ENCODE peak calls at places on chromosomes 16 and 17, in eight cellular contexts. One of them, this sample, is unnamed.

GRCh38 chr16:6018848-6019489 is 921.4 kb upstream of the EEF2KMT start:
- DNase-seq in colonic mucosa: no peak
- DNase-seq in fibroblast of mammary gland: no peak
- DNase-seq in cardiac muscle cell: no peak
- DNase-seq in pancreas: peak; percentile 56
- DNase-seq in CD8-positive, alpha-beta T cell: no peak
- DNase-seq in fibroblast of lung: peak; percentile 6
- DNase-seq in astrocyte of the cerebellum: no peak
- DNase-seq in this sample: no peak

GRCh38 chr16:50628156-50628802 is 52.8 kb downstream of the SNX20 start:
- DNase-seq in astrocyte of the cerebellum: no peak
- DNase-seq in cardiac muscle cell: no peak
- DNase-seq in pancreas: no peak
- DNase-seq in fibroblast of lung: no peak
- DNase-seq in fibroblast of mammary gland: no peak
- DNase-seq in CD8-positive, alpha-beta T cell: no peak
- DNase-seq in colonic mucosa: no peak
- DNase-seq in this sample: no peak

GRCh38 chr17:59650642-59651041 is 30.9 kb downstream of the CLTC start:
- DNase-seq in pancreas: no peak
- DNase-seq in fibroblast of mammary gland: no peak
- DNase-seq in fibroblast of lung: no peak
- DNase-seq in colonic mucosa: no peak
- DNase-seq in CD8-positive, alpha-beta T cell: no peak
- DNase-seq in astrocyte of the cerebellum: no peak
- DNase-seq in cardiac muscle cell: no peak
- DNase-seq in this sample: no peak

GRCh38 chr16:60203525-60204124 is 1469.5 kb upstream of the GOT2 start:
- DNase-seq in fibroblast of lung: peak; percentile 35
- DNase-seq in cardiac muscle cell: peak; percentile 3
- DNase-seq in pancreas: no peak
- DNase-seq in colonic mucosa: no peak
- DNase-seq in fibroblast of mammary gland: peak; percentile 27
- DNase-seq in CD8-positive, alpha-beta T cell: no peak
- DNase-seq in astrocyte of the cerebellum: peak; percentile 32
- DNase-seq in this sample: peak; percentile 3

GRCh38 chr16:50273888-50274770 is 7.8 kb downstream of the ADCY7 start:
- DNase-seq in cardiac muscle cell: no peak
- DNase-seq in fibroblast of mammary gland: no peak
- DNase-seq in colonic mucosa: peak; percentile 28
- DNase-seq in fibroblast of lung: no peak
- DNase-seq in astrocyte of the cerebellum: no peak
- DNase-seq in CD8-positive, alpha-beta T cell: peak; percentile 83
- DNase-seq in pancreas: peak; percentile 45
- DNase-seq in this sample: no peak

GRCh38 chr17:76080207-76080933 is 1.4 kb downstream of the ZACN start:
- DNase-seq in fibroblast of lung: no peak
- DNase-seq in fibroblast of mammary gland: no peak
- DNase-seq in CD8-positive, alpha-beta T cell: no peak
- DNase-seq in colonic mucosa: no peak
- DNase-seq in astrocyte of the cerebellum: no peak
- DNase-seq in pancreas: no peak
- DNase-seq in cardiac muscle cell: no peak
- DNase-seq in this sample: no peak

GRCh38 chr17:53032861-53033271 is 789.9 kb upstream of the KIF2B start:
- DNase-seq in colonic mucosa: peak; percentile 37
- DNase-seq in fibroblast of lung: peak; percentile 12
- DNase-seq in CD8-positive, alpha-beta T cell: no peak
- DNase-seq in cardiac muscle cell: peak; percentile 88
- DNase-seq in pancreas: no peak
- DNase-seq in astrocyte of the cerebellum: peak; percentile 68
- DNase-seq in fibroblast of mammary gland: peak; percentile 3
- DNase-seq in this sample: no peak

GRCh38 chr17:77254961-77255741 is 114.4 kb downstream of the SEC14L1 start:
- DNase-seq in cardiac muscle cell: peak; percentile 77
- DNase-seq in fibroblast of mammary gland: peak; percentile 62
- DNase-seq in pancreas: no peak
- DNase-seq in astrocyte of the cerebellum: no peak
- DNase-seq in CD8-positive, alpha-beta T cell: no peak
- DNase-seq in fibroblast of lung: peak; percentile 82
- DNase-seq in colonic mucosa: no peak
- DNase-seq in this sample: peak; percentile 38

GRCh38 chr17:7177954-7178477 is 1.2 kb downstream of the ASGR1 start:
- DNase-seq in astrocyte of the cerebellum: no peak
- DNase-seq in CD8-positive, alpha-beta T cell: no peak
- DNase-seq in fibroblast of lung: peak; percentile 48
- DNase-seq in fibroblast of mammary gland: peak; percentile 40
- DNase-seq in colonic mucosa: no peak
- DNase-seq in cardiac muscle cell: peak; percentile 25
- DNase-seq in pancreas: peak; percentile 54
- DNase-seq in this sample: no peak

GRCh38 chr17:57927048-57927723 is 28.0 kb downstream of the CUEDC1 start:
- DNase-seq in astrocyte of the cerebellum: no peak
- DNase-seq in cardiac muscle cell: peak; percentile 72
- DNase-seq in colonic mucosa: peak; percentile 73
- DNase-seq in fibroblast of mammary gland: peak; percentile 78
- DNase-seq in pancreas: no peak
- DNase-seq in fibroblast of lung: peak; percentile 84
- DNase-seq in CD8-positive, alpha-beta T cell: no peak
- DNase-seq in this sample: peak; percentile 73

GRCh38 chr17:67993998-67994361 is 2.3 kb downstream of the C17orf58 start:
- DNase-seq in cardiac muscle cell: peak; percentile 21
- DNase-seq in fibroblast of lung: no peak
- DNase-seq in fibroblast of mammary gland: peak; percentile 4
- DNase-seq in CD8-positive, alpha-beta T cell: no peak
- DNase-seq in colonic mucosa: no peak
- DNase-seq in pancreas: peak; percentile 67
- DNase-seq in astrocyte of the cerebellum: no peak
- DNase-seq in this sample: no peak

GRCh38 chr17:67995568-67996191 is 589 bp downstream of the C17orf58 start:
- DNase-seq in fibroblast of mammary gland: peak; percentile 14
- DNase-seq in pancreas: peak; percentile 68
- DNase-seq in colonic mucosa: peak; percentile 39
- DNase-seq in astrocyte of the cerebellum: no peak
- DNase-seq in CD8-positive, alpha-beta T cell: peak; percentile 54
- DNase-seq in cardiac muscle cell: peak; percentile 16
- DNase-seq in fibroblast of lung: peak; percentile 2
- DNase-seq in this sample: no peak

GRCh38 chr17:67994827-67995567 is 1.3 kb downstream of the C17orf58 start:
- DNase-seq in colonic mucosa: peak; percentile 36
- DNase-seq in fibroblast of mammary gland: peak; percentile 96
- DNase-seq in cardiac muscle cell: peak; percentile 71
- DNase-seq in pancreas: no peak
- DNase-seq in fibroblast of lung: peak; percentile 76
- DNase-seq in CD8-positive, alpha-beta T cell: no peak
- DNase-seq in astrocyte of the cerebellum: no peak
- DNase-seq in this sample: peak; percentile 81

GRCh38 chr17:67992541-67993152 is 3.6 kb downstream of the C17orf58 start:
- DNase-seq in fibroblast of mammary gland: peak; percentile 55
- DNase-seq in cardiac muscle cell: peak; percentile 5
- DNase-seq in astrocyte of the cerebellum: no peak
- DNase-seq in CD8-positive, alpha-beta T cell: no peak
- DNase-seq in pancreas: no peak
- DNase-seq in colonic mucosa: peak; percentile 48
- DNase-seq in fibroblast of lung: peak; percentile 58
- DNase-seq in this sample: no peak

DNA sequence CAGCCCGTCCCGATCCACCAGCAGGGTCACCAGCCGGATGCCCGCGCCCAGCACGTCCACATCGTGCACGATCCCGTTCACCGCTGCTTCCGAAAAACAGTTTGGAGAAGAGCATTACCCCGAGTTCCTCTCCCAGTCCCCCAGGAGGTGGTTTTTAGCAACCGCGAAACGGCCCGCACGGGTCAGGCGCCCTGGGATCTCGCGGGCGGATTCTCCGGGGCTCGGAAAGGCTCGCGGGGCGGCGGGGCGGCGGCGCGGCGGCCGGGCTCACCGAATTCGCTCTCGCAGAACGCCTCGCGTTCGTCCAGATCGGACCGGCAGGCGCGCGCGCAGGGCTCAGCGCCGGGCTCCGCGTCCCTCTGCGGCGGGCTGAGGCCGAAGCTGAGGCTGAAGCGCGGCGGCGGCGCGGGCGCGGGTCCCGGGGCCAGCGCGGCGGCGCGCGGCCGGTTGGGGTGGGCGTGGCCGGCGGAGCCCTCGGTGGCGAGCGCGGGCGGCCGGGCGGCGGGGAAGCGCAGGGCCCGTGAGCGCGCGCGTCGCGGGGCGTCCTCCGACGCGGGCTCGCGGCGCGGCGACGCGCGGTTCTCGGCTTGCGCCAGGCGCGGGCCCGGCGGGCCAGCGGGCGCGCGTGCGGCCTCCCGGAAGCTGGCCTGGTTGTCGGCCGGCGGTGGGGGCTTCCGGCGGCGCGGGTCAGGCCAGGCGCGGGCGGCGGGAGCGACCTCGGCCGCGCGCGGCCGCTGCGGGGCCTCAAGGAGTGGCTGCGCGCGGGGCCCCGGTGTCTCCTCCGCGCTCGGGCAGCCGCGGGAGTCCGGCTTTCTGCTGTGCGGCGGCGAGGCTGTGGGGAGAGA is 2.9 kb downstream of the C17orf58 start:
- DNase-seq in astrocyte of the cerebellum: peak; percentile 35
- DNase-seq in colonic mucosa: peak; percentile 81
- DNase-seq in fibroblast of mammary gland: peak; percentile 77
- DNase-seq in pancreas: peak; percentile 93
- DNase-seq in cardiac muscle cell: peak; percentile 91
- DNase-seq in fibroblast of lung: peak; percentile 82
- DNase-seq in CD8-positive, alpha-beta T cell: peak; percentile 81
- DNase-seq in this sample: peak; percentile 66
- TF ChIP-seq CTCF in astrocyte of the cerebellum: no peak
- TF ChIP-seq CTCF in colonic mucosa: no peak
- TF ChIP-seq CTCF in fibroblast of mammary gland: no peak
- TF ChIP-seq CTCF in pancreas: no peak
- TF ChIP-seq CTCF in cardiac muscle cell: no peak
- TF ChIP-seq CTCF in fibroblast of lung: peak; percentile 3
- TF ChIP-seq CTCF in CD8-positive, alpha-beta T cell: no peak
- TF ChIP-seq CTCF in this sample: no peak

DNA sequence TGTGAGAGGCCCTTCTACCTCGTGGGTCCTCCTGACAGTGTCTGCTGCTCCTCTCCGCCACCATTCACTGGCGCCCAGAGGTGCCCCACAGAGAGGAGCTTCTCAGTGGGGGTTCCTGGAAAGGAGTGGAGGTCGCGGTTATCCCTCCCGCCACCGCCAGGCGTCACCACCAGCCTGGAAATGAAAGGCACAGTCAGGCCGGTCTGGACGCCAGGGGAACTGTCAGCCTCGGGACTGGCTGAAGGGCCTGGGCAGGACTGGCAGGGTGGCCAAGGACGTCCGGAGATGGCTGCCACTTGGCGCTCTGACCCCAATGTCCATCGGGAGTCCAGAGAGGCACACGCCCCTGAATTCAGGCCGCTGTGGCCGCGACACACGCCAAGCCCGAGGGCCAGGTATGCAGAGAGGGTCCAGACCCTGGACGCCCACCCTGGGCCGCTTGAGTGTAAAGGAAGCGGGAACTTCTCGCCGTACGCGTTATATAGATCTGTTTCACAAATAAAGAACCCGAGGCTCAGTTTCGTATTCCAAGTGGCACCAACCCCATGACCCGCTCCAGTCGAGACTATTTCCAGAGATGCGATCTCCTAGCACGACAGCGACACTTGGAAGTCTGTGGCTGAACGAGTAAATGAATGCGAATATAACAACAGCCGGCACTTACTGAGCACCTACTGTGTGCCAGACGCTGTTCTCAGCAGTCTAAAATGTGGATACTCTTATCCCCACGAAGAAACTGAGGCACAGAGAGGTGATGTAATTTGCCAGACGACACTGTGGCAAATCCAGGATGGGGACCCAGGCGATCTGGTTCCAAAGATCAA is 7.6 kb upstream of the NXPH3 start:
- DNase-seq in fibroblast of lung: peak; percentile 62
- DNase-seq in fibroblast of mammary gland: peak; percentile 74
- DNase-seq in CD8-positive, alpha-beta T cell: peak; percentile 91
- DNase-seq in colonic mucosa: peak; percentile 90
- DNase-seq in astrocyte of the cerebellum: peak; percentile 39
- DNase-seq in pancreas: peak; percentile 96
- DNase-seq in cardiac muscle cell: peak; percentile 85
- DNase-seq in this sample: no peak
- TF ChIP-seq CTCF in fibroblast of lung: peak; percentile 97
- TF ChIP-seq CTCF in fibroblast of mammary gland: peak; percentile 83
- TF ChIP-seq CTCF in CD8-positive, alpha-beta T cell: peak; percentile 96
- TF ChIP-seq CTCF in colonic mucosa: peak; percentile 96
- TF ChIP-seq CTCF in astrocyte of the cerebellum: peak; percentile 91
- TF ChIP-seq CTCF in pancreas: peak; percentile 91
- TF ChIP-seq CTCF in cardiac muscle cell: peak; percentile 91
- TF ChIP-seq CTCF in this sample: peak; percentile 88

DNA sequence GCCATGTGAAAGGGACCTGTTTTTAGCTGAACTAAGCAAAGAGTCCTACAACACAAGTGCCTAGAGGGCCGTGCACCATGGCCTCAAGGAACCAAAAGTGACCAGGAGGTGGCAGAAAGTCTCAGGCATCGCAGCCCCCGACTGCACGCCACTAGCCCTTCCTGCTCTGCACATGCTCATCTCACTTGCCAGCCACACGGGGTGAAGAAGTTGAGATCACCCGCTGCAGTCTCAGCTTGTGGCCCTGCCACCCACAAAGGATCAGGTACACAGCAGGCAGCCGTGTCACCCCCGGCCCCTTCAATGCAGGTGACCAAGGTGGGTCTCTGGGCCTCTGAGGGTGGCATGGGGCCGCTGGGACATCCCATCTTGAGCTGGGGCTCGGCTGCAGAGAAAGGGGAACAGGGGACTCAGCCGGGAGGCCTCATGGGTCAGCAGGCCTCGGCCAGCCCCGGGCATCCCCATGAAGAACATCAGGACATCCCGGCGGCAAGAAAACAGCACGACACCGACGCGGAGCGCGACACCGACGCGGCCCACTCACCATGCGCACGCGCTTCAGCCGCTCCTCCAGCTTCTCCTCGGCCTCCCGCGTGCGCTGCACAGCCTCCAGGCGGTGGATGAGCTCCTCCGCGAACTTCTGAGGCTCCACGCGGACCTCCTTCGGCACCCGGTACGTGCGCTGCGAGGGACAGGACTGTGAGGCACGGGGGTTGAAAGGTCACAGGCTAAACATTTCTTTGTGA is 21.0 kb downstream of the PDIA2 start:
- DNase-seq in CD8-positive, alpha-beta T cell: no peak
- DNase-seq in fibroblast of lung: no peak
- DNase-seq in pancreas: no peak
- DNase-seq in astrocyte of the cerebellum: no peak
- DNase-seq in colonic mucosa: no peak
- DNase-seq in cardiac muscle cell: peak; percentile 17
- DNase-seq in fibroblast of mammary gland: peak; percentile 5
- DNase-seq in this sample: no peak
- TF ChIP-seq CTCF in CD8-positive, alpha-beta T cell: no peak
- TF ChIP-seq CTCF in fibroblast of lung: no peak
- TF ChIP-seq CTCF in pancreas: no peak
- TF ChIP-seq CTCF in astrocyte of the cerebellum: peak; percentile 11
- TF ChIP-seq CTCF in colonic mucosa: no peak
- TF ChIP-seq CTCF in cardiac muscle cell: no peak
- TF ChIP-seq CTCF in fibroblast of mammary gland: no peak
- TF ChIP-seq CTCF in this sample: no peak

DNA sequence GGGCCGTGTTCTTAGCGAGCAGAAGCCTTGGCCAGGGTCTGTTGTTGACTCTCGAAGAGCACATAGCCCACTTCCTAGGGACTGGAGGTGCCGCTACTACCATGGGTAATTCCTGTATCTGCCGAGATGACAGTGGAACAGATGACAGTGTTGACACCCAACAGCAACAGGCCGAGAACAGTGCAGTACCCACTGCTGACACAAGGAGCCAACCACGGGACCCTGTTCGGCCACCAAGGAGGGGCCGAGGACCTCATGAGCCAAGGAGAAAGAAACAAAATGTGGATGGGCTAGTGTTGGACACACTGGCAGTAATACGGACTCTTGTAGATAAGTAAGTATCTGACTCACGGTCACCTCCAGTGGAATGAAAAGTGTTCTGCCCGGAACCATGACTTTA is 18.5 kb downstream of the RSPRY1 start:
- DNase-seq in colonic mucosa: no peak
- DNase-seq in pancreas: no peak
- DNase-seq in astrocyte of the cerebellum: no peak
- DNase-seq in cardiac muscle cell: no peak
- DNase-seq in fibroblast of mammary gland: no peak
- DNase-seq in fibroblast of lung: no peak
- DNase-seq in CD8-positive, alpha-beta T cell: no peak
- DNase-seq in this sample: no peak
- TF ChIP-seq CTCF in colonic mucosa: no peak
- TF ChIP-seq CTCF in pancreas: no peak
- TF ChIP-seq CTCF in astrocyte of the cerebellum: no peak
- TF ChIP-seq CTCF in cardiac muscle cell: no peak
- TF ChIP-seq CTCF in fibroblast of mammary gland: no peak
- TF ChIP-seq CTCF in fibroblast of lung: no peak
- TF ChIP-seq CTCF in CD8-positive, alpha-beta T cell: no peak
- TF ChIP-seq CTCF in this sample: no peak